ENCODE peak calls at places on chromosome 12, in eight cellular contexts. Z is memory B cell, F is NCI-H748 treated with DMSO at 0.1 percent for 48 hours, W is left lobe of liver, G is GM23338, D is NCI-H2171, E is NCI-H1105 treated with DMSO at 0.1 percent for 48 hours, H is left ventricle myocardium superior. X is an unnamed sample.

GRCh38 chr12:124055066-124055465 is 82.1 kb downstream of the ZNF664 start:
- DNase-seq in Z (no peak), F (no peak), W (no peak), G (no peak), D (no peak), E (no peak), H (no peak), X (no peak)

GRCh38 chr12:7078163-7078562 is 14.1 kb downstream of the C1R start:
- DNase-seq in Z (no peak), F (no peak), W (no peak), G (no peak), D (no peak), E (no peak), H (no peak), X (no peak)

GRCh38 chr12:1502441-1502785 is 92.0 kb downstream of the FBXL14 start:
- DNase-seq in Z (no peak), F (no peak), W (no peak), G (no peak), D (peak; percentile 73), E (peak; percentile 52), H (no peak), X (no peak)

GRCh38 chr12:67280088-67280487 is 10.9 kb downstream of the CAND1 start:
- DNase-seq in Z (no peak), F (no peak), W (no peak), G (no peak), D (no peak), E (no peak), H (no peak), X (no peak)

GRCh38 chr12:40017488-40017887 is 88.4 kb downstream of the SLC2A13 start:
- DNase-seq in Z (no peak), F (no peak), W (no peak), G (no peak), D (no peak), E (no peak), H (no peak), X (no peak)

GRCh38 chr12:125225641-125226040 is 160.4 kb downstream of the AACS start:
- DNase-seq in Z (no peak), F (no peak), W (no peak), G (no peak), D (no peak), E (no peak), H (no peak), X (no peak)

GRCh38 chr12:53530920-53531319 is 23.6 kb upstream of the NPFF start:
- DNase-seq in Z (no peak), F (no peak), W (no peak), G (no peak), D (no peak), E (no peak), H (no peak), X (no peak)

GRCh38 chr12:106010746-106011145 is 128.0 kb downstream of the NUAK1 start:
- DNase-seq in Z (no peak), F (no peak), W (no peak), G (no peak), D (no peak), E (no peak), H (no peak), X (no peak)

GRCh38 chr12:98373019-98373554 is 142.3 kb upstream of the TMPO start:
- DNase-seq in Z (no peak), F (peak; percentile 89), W (no peak), G (peak; percentile 75), D (peak; percentile 10), E (peak; percentile 82), H (no peak), X (no peak)

GRCh38 chr12:98592825-98593322 is 612 bp upstream of the SLC25A3 start:
- DNase-seq in Z (no peak), F (no peak), W (no peak), G (no peak), D (no peak), E (no peak), H (no peak), X (no peak)

GRCh38 chr12:85866929-85867776 is 6.9 kb upstream of the NTS start:
- DNase-seq in Z (no peak), F (peak; percentile 65), W (no peak), G (peak; percentile 76), D (peak; percentile 1), E (peak; percentile 61), H (no peak), X (no peak)

GRCh38 chr12:76927170-76927784 is 48.5 kb upstream of the CSRP2 start:
- DNase-seq in Z (no peak), F (no peak), W (peak; percentile 56), G (peak; percentile 90), D (peak; percentile 84), E (no peak), H (peak; percentile 34), X (peak; percentile 60)

X was measured in activated CD4-positive, alpha-beta T cell treated with anti-CD3 and anti-CD28 coated beads, Interleukin-2, amount 50 U/mL, for 48 hours.